ENCODE peak calls at places on chromosomes 4 and X, in five cellular contexts. One of them, this sample, is unnamed.

GRCh38 chr4:6885953-6886557 is 23.6 kb upstream of the TBC1D14 start:
- DNase-seq in EH: peak; percentile 85
- DNase-seq in fibroblast of mammary gland: peak; percentile 66
- DNase-seq in omental fat pad: no peak
- DNase-seq in myocyte: peak; percentile 91
- DNase-seq in this sample: no peak

GRCh38 chr4:118099106-118099505 is 64.8 kb downstream of the NDST3 start:
- DNase-seq in fibroblast of mammary gland: no peak
- DNase-seq in EH: no peak
- DNase-seq in omental fat pad: no peak
- DNase-seq in myocyte: no peak
- DNase-seq in this sample: no peak

GRCh38 chr4:43556262-43556661 is 663.7 kb downstream of the GRXCR1 start:
- DNase-seq in fibroblast of mammary gland: no peak
- DNase-seq in myocyte: no peak
- DNase-seq in EH: no peak
- DNase-seq in omental fat pad: no peak
- DNase-seq in this sample: no peak

GRCh38 chrX:50700921-50701320 is 113.1 kb downstream of the SHROOM4 start:
- DNase-seq in omental fat pad: no peak
- DNase-seq in EH: no peak
- DNase-seq in myocyte: no peak
- DNase-seq in fibroblast of mammary gland: peak; percentile 20
- DNase-seq in this sample: no peak

GRCh38 chr4:147628415-147628814 is 11.2 kb downstream of the TMEM184C start:
- DNase-seq in omental fat pad: no peak
- DNase-seq in EH: no peak
- DNase-seq in fibroblast of mammary gland: no peak
- DNase-seq in myocyte: no peak
- DNase-seq in this sample: no peak

GRCh38 chrX:72107320-72107719 is 24.4 kb downstream of the RTL5 start:
- DNase-seq in myocyte: no peak
- DNase-seq in EH: peak; percentile 76
- DNase-seq in omental fat pad: no peak
- DNase-seq in fibroblast of mammary gland: peak; percentile 61
- DNase-seq in this sample: no peak

GRCh38 chrX:71616672-71617529 is 1.4 kb downstream of the CXCR3 start:
- DNase-seq in myocyte: no peak
- DNase-seq in EH: no peak
- DNase-seq in omental fat pad: no peak
- DNase-seq in fibroblast of mammary gland: no peak
- DNase-seq in this sample: no peak

GRCh38 chrX:17549005-17549685 is 174.1 kb downstream of the NHS start:
- DNase-seq in EH: no peak
- DNase-seq in fibroblast of mammary gland: no peak
- DNase-seq in omental fat pad: no peak
- DNase-seq in myocyte: peak; percentile 19
- DNase-seq in this sample: no peak

GRCh38 chr4:122764808-122765189 is 32.3 kb downstream of the BBS12 start:
- DNase-seq in omental fat pad: no peak
- DNase-seq in fibroblast of mammary gland: peak; percentile 90
- DNase-seq in myocyte: peak; percentile 58
- DNase-seq in EH: peak; percentile 89
- DNase-seq in this sample: no peak

GRCh38 chrX:73214366-73215094 is at the start of gene NAP1L2:
- DNase-seq in fibroblast of mammary gland: peak; percentile 16
- DNase-seq in myocyte: peak; percentile 4
- DNase-seq in EH: peak; percentile 1
- DNase-seq in omental fat pad: no peak
- DNase-seq in this sample: peak; percentile 12

GRCh38 chrX:19544693-19545305 is 29.5 kb upstream of the MAP3K15 start:
- DNase-seq in fibroblast of mammary gland: peak; percentile 69
- DNase-seq in myocyte: peak; percentile 56
- DNase-seq in omental fat pad: no peak
- DNase-seq in EH: peak; percentile 61
- DNase-seq in this sample: no peak

GRCh38 chr4:155578219-155578618 is 88.4 kb upstream of the GUCY1A1 start:
- DNase-seq in EH: no peak
- DNase-seq in omental fat pad: no peak
- DNase-seq in fibroblast of mammary gland: no peak
- DNase-seq in myocyte: no peak
- DNase-seq in this sample: no peak

GRCh38 chrX:155334486-155335316 is at the start of gene CLIC2:
- DNase-seq in EH: peak; percentile 27
- DNase-seq in omental fat pad: no peak
- DNase-seq in fibroblast of mammary gland: peak; percentile 95
- DNase-seq in myocyte: peak; percentile 18
- DNase-seq in this sample: no peak

GRCh38 chrX:107834273-107835201 is 8.9 kb downstream of the MID2 start:
- DNase-seq in omental fat pad: no peak
- DNase-seq in fibroblast of mammary gland: peak; percentile 24
- DNase-seq in EH: peak; percentile 5
- DNase-seq in myocyte: no peak
- DNase-seq in this sample: no peak

GRCh38 chr4:126405369-126405982 is 1090.7 kb downstream of the FAT4 start:
- DNase-seq in myocyte: no peak
- DNase-seq in EH: peak; percentile 42
- DNase-seq in fibroblast of mammary gland: peak; percentile 47
- DNase-seq in omental fat pad: no peak
- DNase-seq in this sample: no peak

GRCh38 chrX:2811271-2811670 is 17.5 kb upstream of the GYG2 start:
- DNase-seq in omental fat pad: no peak
- DNase-seq in EH: no peak
- DNase-seq in fibroblast of mammary gland: peak; percentile 22
- DNase-seq in myocyte: no peak
- DNase-seq in this sample: no peak

GRCh38 chr4:15805583-15806517 is 27.7 kb downstream of the CD38 start:
- DNase-seq in fibroblast of mammary gland: peak; percentile 70
- DNase-seq in EH: peak; percentile 61
- DNase-seq in omental fat pad: no peak
- DNase-seq in myocyte: peak; percentile 66
- DNase-seq in this sample: no peak

GRCh38 chrX:94058728-94059382 is 384.8 kb downstream of the FAM133A start:
- DNase-seq in EH: no peak
- DNase-seq in myocyte: no peak
- DNase-seq in omental fat pad: no peak
- DNase-seq in fibroblast of mammary gland: peak; percentile 8
- DNase-seq in this sample: no peak

GRCh38 chrX:115898382-115899001 is 272.1 kb upstream of the AGTR2 start:
- DNase-seq in omental fat pad: peak; percentile 57
- DNase-seq in fibroblast of mammary gland: peak; percentile 47
- DNase-seq in myocyte: peak; percentile 2
- DNase-seq in EH: no peak
- DNase-seq in this sample: no peak

GRCh38 chr4:37516057-37516775 is 170.0 kb downstream of the RELL1 start:
- DNase-seq in omental fat pad: no peak
- DNase-seq in fibroblast of mammary gland: peak; percentile 45
- DNase-seq in myocyte: no peak
- DNase-seq in EH: peak; percentile 21
- DNase-seq in this sample: no peak

GRCh38 chr4:41362647-41363383 is 106.1 kb downstream of the UCHL1 start:
- DNase-seq in EH: no peak
- DNase-seq in omental fat pad: no peak
- DNase-seq in myocyte: no peak
- DNase-seq in fibroblast of mammary gland: no peak
- DNase-seq in this sample: no peak

GRCh38 chr4:1416948-1417260 is 10.7 kb upstream of the NKX1-1 start:
- DNase-seq in omental fat pad: no peak
- DNase-seq in fibroblast of mammary gland: no peak
- DNase-seq in myocyte: no peak
- DNase-seq in EH: no peak
- DNase-seq in this sample: no peak

GRCh38 chr4:97691111-97691605 is 452.1 kb downstream of the STPG2 start:
- DNase-seq in fibroblast of mammary gland: no peak
- DNase-seq in EH: no peak
- DNase-seq in omental fat pad: no peak
- DNase-seq in myocyte: no peak
- DNase-seq in this sample: no peak

GRCh38 chr4:142473218-142473959 is 372.7 kb downstream of the INPP4B start:
- DNase-seq in omental fat pad: no peak
- DNase-seq in myocyte: no peak
- DNase-seq in EH: no peak
- DNase-seq in fibroblast of mammary gland: peak; percentile 26
- DNase-seq in this sample: no peak

GRCh38 chr4:43776371-43776770 is 672.2 kb downstream of the KCTD8 start:
- DNase-seq in EH: no peak
- DNase-seq in fibroblast of mammary gland: peak; percentile 3
- DNase-seq in myocyte: no peak
- DNase-seq in omental fat pad: no peak
- DNase-seq in this sample: no peak

GRCh38 chrX:21398424-21398823 is 24.2 kb downstream of the CNKSR2 start:
- DNase-seq in EH: no peak
- DNase-seq in myocyte: no peak
- DNase-seq in fibroblast of mammary gland: peak; percentile 11
- DNase-seq in omental fat pad: no peak
- DNase-seq in this sample: no peak

GRCh38 chr4:54498661-54499111 is 159.1 kb upstream of the KIT start:
- DNase-seq in fibroblast of mammary gland: peak; percentile 48
- DNase-seq in myocyte: peak; percentile 89
- DNase-seq in EH: peak; percentile 97
- DNase-seq in omental fat pad: no peak
- DNase-seq in this sample: no peak

GRCh38 chr4:47639531-47639930 is 154.5 kb downstream of the ATP10D start:
- DNase-seq in myocyte: peak; percentile 93
- DNase-seq in EH: peak; percentile 40
- DNase-seq in fibroblast of mammary gland: peak; percentile 60
- DNase-seq in omental fat pad: no peak
- DNase-seq in this sample: no peak

GRCh38 chrX:57573754-57574153 is 18.1 kb upstream of the ZXDB start:
- DNase-seq in EH: peak; percentile 29
- DNase-seq in myocyte: peak; percentile 19
- DNase-seq in omental fat pad: no peak
- DNase-seq in fibroblast of mammary gland: peak; percentile 21
- DNase-seq in this sample: no peak

GRCh38 chrX:19017271-19017670 is 33.4 kb upstream of the PHKA2 start:
- DNase-seq in myocyte: peak; percentile 18
- DNase-seq in fibroblast of mammary gland: peak; percentile 33
- DNase-seq in omental fat pad: no peak
- DNase-seq in EH: peak; percentile 43
- DNase-seq in this sample: no peak

GRCh38 chrX:10245219-10245618 is 88.4 kb downstream of the CLCN4 start:
- DNase-seq in fibroblast of mammary gland: no peak
- DNase-seq in myocyte: no peak
- DNase-seq in EH: no peak
- DNase-seq in omental fat pad: no peak
- DNase-seq in this sample: no peak

GRCh38 chr4:47011189-47011518 is 17.8 kb upstream of the GABRA4 start:
- DNase-seq in omental fat pad: no peak
- DNase-seq in EH: no peak
- DNase-seq in fibroblast of mammary gland: no peak
- DNase-seq in myocyte: no peak
- DNase-seq in this sample: no peak

GRCh38 chr4:1721666-1722550 is 587 bp downstream of the TACC3 start:
- DNase-seq in fibroblast of mammary gland: no peak
- DNase-seq in omental fat pad: no peak
- DNase-seq in EH: peak; percentile 15
- DNase-seq in myocyte: no peak
- DNase-seq in this sample: no peak

GRCh38 chr4:108146819-108147218 is 21.9 kb downstream of the LEF1 start:
- DNase-seq in fibroblast of mammary gland: no peak
- DNase-seq in EH: no peak
- DNase-seq in myocyte: no peak
- DNase-seq in omental fat pad: no peak
- DNase-seq in this sample: no peak

GRCh38 chr4:155026715-155027114 is 181.7 kb upstream of the NPY2R start:
- DNase-seq in omental fat pad: no peak
- DNase-seq in myocyte: no peak
- DNase-seq in fibroblast of mammary gland: peak; percentile 70
- DNase-seq in EH: no peak
- DNase-seq in this sample: no peak

GRCh38 chr4:6825403-6825802 is 42.9 kb downstream of the KIAA0232 start:
- DNase-seq in myocyte: no peak
- DNase-seq in omental fat pad: no peak
- DNase-seq in EH: no peak
- DNase-seq in fibroblast of mammary gland: no peak
- DNase-seq in this sample: no peak

GRCh38 chrX:9352683-9353430 is 112.0 kb upstream of the TBL1X start:
- DNase-seq in fibroblast of mammary gland: peak; percentile 92
- DNase-seq in EH: peak; percentile 70
- DNase-seq in omental fat pad: no peak
- DNase-seq in myocyte: peak; percentile 9
- DNase-seq in this sample: no peak

GRCh38 chr4:26510334-26510705 is 20.0 kb upstream of the CCKAR start:
- DNase-seq in myocyte: peak; percentile 26
- DNase-seq in omental fat pad: no peak
- DNase-seq in fibroblast of mammary gland: no peak
- DNase-seq in EH: peak; percentile 24
- DNase-seq in this sample: no peak

This sample was measured in T-helper 17 cell.